ENCODE peak calls at places on chromosomes 4 and X, in eight cellular contexts. C, Z, W, X, G, D, B and N are unnamed samples.

GRCh38 chrX:17375631-17376380 is 806 bp downstream of the NHS start:
- DNase-seq in G (no peak), B (peak; percentile 27), Z (no peak), D (no peak), W (no peak), X (peak; percentile 25), C (no peak), N (no peak)

GRCh38 chr4:1345905-1346780 is 865 bp upstream of the UVSSA start:
- DNase-seq in C (peak; percentile 51), D (peak; percentile 53), G (peak; percentile 41), B (peak; percentile 29), W (no peak), Z (peak; percentile 32), X (peak; percentile 59), N (peak; percentile 72)

GRCh38 chr4:26161030-26161824 is 159.6 kb upstream of the RBPJ start:
- DNase-seq in W (no peak), B (no peak), G (no peak), X (no peak), Z (no peak), C (peak; percentile 34), D (no peak), N (no peak)

GRCh38 chr4:68342139-68342538 is 7.8 kb downstream of the YTHDC1 start:
- DNase-seq in Z (no peak), B (peak; percentile 46), G (no peak), C (no peak), W (no peak), X (no peak), D (no peak), N (peak; percentile 10)

GRCh38 chr4:26058537-26058936 is 144.5 kb downstream of the SMIM20 start:
- DNase-seq in W (no peak), G (no peak), X (no peak), Z (no peak), C (no peak), B (no peak), D (no peak), N (no peak)

GRCh38 chr4:147787204-147787603 is 55.3 kb downstream of the ARHGAP10 start:
- DNase-seq in Z (no peak), B (peak; percentile 74), G (no peak), C (no peak), D (no peak), W (no peak), X (peak; percentile 70), N (no peak)

GRCh38 chr4:101944649-101945048 is 154.1 kb downstream of the BANK1 start:
- DNase-seq in B (peak; percentile 15), W (peak; percentile 29), D (no peak), C (no peak), X (no peak), G (no peak), Z (no peak), N (no peak)

GRCh38 chr4:152591361-152591760 is 55.5 kb upstream of the FBXW7 start:
- DNase-seq in X (peak; percentile 16), D (peak; percentile 23), W (no peak), B (peak; percentile 18), G (no peak), Z (peak; percentile 4), C (no peak), N (peak; percentile 69)

GRCh38 chrX:66030505-66031317 is 9.2 kb downstream of the VSIG4 start:
- DNase-seq in Z (no peak), W (no peak), G (no peak), D (peak; percentile 17), X (no peak), C (no peak), B (peak; percentile 48), N (peak; percentile 39)

GRCh38 chr4:61294001-61294400 is 93.9 kb downstream of the ADGRL3 start:
- DNase-seq in Z (no peak), B (no peak), C (no peak), D (no peak), W (no peak), X (no peak), G (no peak), N (no peak)

GRCh38 chr4:72641611-72642010 is 72.6 kb upstream of the ADAMTS3 start:
- DNase-seq in D (no peak), X (no peak), C (no peak), Z (no peak), B (no peak), W (no peak), G (no peak), N (no peak)

GRCh38 chr4:18138076-18138665 is 116.6 kb upstream of the LCORL start:
- DNase-seq in W (no peak), X (no peak), G (no peak), B (no peak), Z (no peak), C (no peak), D (no peak), N (no peak)

GRCh38 chrX:54921427-54922021 is 900 bp downstream of the TRO start:
- DNase-seq in B (peak; percentile 77), C (peak; percentile 51), Z (peak; percentile 7), D (peak; percentile 33), G (peak; percentile 72), W (peak; percentile 48), X (peak; percentile 63), N (peak; percentile 85)

GRCh38 chr4:14520171-14520570 is 482.1 kb upstream of the CPEB2 start:
- DNase-seq in D (no peak), G (peak; percentile 14), Z (no peak), C (no peak), B (peak; percentile 10), W (no peak), X (no peak), N (peak; percentile 17)

GRCh38 chr4:173270312-173271027 is 63.7 kb downstream of the HMGB2 start:
- DNase-seq in C (no peak), W (no peak), Z (no peak), G (no peak), D (no peak), B (peak; percentile 56), X (no peak), N (peak; percentile 51)

GRCh38 chr4:139774759-139775487 is 109.3 kb downstream of the MGST2 start:
- DNase-seq in W (no peak), G (no peak), Z (no peak), B (no peak), D (no peak), X (no peak), C (no peak), N (no peak)

GRCh38 chr4:127212269-127212580 is 420.5 kb upstream of the INTU start:
- DNase-seq in B (no peak), W (no peak), C (no peak), Z (no peak), X (no peak), D (no peak), G (no peak), N (no peak)

GRCh38 chrX:38870386-38870895 is 69.2 kb downstream of the MID1IP1 start:
- DNase-seq in Z (no peak), G (no peak), C (no peak), X (no peak), D (no peak), B (no peak), W (no peak), N (no peak)

GRCh38 chr4:79442422-79442821 is 34.4 kb upstream of the GK2 start:
- DNase-seq in D (no peak), W (no peak), B (peak; percentile 2), C (no peak), Z (no peak), X (no peak), G (no peak), N (no peak)